ENCODE peak calls at places on chromosome 2, in four cellular contexts. One of them, this sample, is unnamed.

GRCh38 chr2:217723078-217723477 is 279.7 kb downstream of the TNS1 start:
- DNase-seq in astrocyte: peak; percentile 85
- DNase-seq in fibroblast of lung: no peak
- DNase-seq in iPS DF 6.9: no peak
- DNase-seq in this sample: no peak

GRCh38 chr2:138267902-138268254 is 233.7 kb upstream of the SPOPL start:
- DNase-seq in fibroblast of lung: no peak
- DNase-seq in astrocyte: no peak
- DNase-seq in iPS DF 6.9: no peak
- DNase-seq in this sample: no peak

GRCh38 chr2:216620806-216621205 is 12.4 kb upstream of the IGFBP2 start:
- DNase-seq in astrocyte: no peak
- DNase-seq in iPS DF 6.9: no peak
- DNase-seq in fibroblast of lung: peak; percentile 52
- DNase-seq in this sample: no peak

GRCh38 chr2:68185541-68186164 is 28.0 kb downstream of the PNO1 start:
- DNase-seq in astrocyte: peak; percentile 15
- DNase-seq in iPS DF 6.9: peak; percentile 55
- DNase-seq in fibroblast of lung: peak; percentile 56
- DNase-seq in this sample: no peak

GRCh38 chr2:235960011-235960715 is 208.0 kb downstream of the GBX2 start:
- DNase-seq in iPS DF 6.9: no peak
- DNase-seq in astrocyte: no peak
- DNase-seq in fibroblast of lung: no peak
- DNase-seq in this sample: no peak

GRCh38 chr2:138223321-138223720 is 259.0 kb downstream of the HNMT start:
- DNase-seq in fibroblast of lung: no peak
- DNase-seq in iPS DF 6.9: no peak
- DNase-seq in astrocyte: peak; percentile 22
- DNase-seq in this sample: no peak

GRCh38 chr2:146952691-146953090 is 892.1 kb upstream of the ACVR2A start:
- DNase-seq in iPS DF 6.9: no peak
- DNase-seq in astrocyte: no peak
- DNase-seq in fibroblast of lung: peak; percentile 16
- DNase-seq in this sample: no peak

GRCh38 chr2:16273111-16273510 is 332.8 kb downstream of the MYCN start:
- DNase-seq in iPS DF 6.9: no peak
- DNase-seq in fibroblast of lung: no peak
- DNase-seq in astrocyte: no peak
- DNase-seq in this sample: no peak

GRCh38 chr2:31467426-31467825 is 52.9 kb upstream of the XDH start:
- DNase-seq in iPS DF 6.9: no peak
- DNase-seq in astrocyte: no peak
- DNase-seq in fibroblast of lung: no peak
- DNase-seq in this sample: no peak

GRCh38 chr2:168612719-168613118 is 156.6 kb downstream of the CERS6 start:
- DNase-seq in fibroblast of lung: no peak
- DNase-seq in astrocyte: no peak
- DNase-seq in iPS DF 6.9: no peak
- DNase-seq in this sample: no peak

GRCh38 chr2:144412727-144413126 is 107.2 kb downstream of the ZEB2 start:
- DNase-seq in astrocyte: no peak
- DNase-seq in fibroblast of lung: peak; percentile 66
- DNase-seq in iPS DF 6.9: no peak
- DNase-seq in this sample: no peak

GRCh38 chr2:33378551-33379220 is 97.8 kb upstream of the RASGRP3 start:
- DNase-seq in astrocyte: peak; percentile 36
- DNase-seq in fibroblast of lung: no peak
- DNase-seq in iPS DF 6.9: no peak
- DNase-seq in this sample: no peak

GRCh38 chr2:105794926-105795574 is 50.3 kb downstream of the NCK2 start:
- DNase-seq in astrocyte: no peak
- DNase-seq in iPS DF 6.9: no peak
- DNase-seq in fibroblast of lung: no peak
- DNase-seq in this sample: no peak

GRCh38 chr2:26527726-26528125 is 49.8 kb upstream of the OTOF start:
- DNase-seq in iPS DF 6.9: no peak
- DNase-seq in astrocyte: no peak
- DNase-seq in fibroblast of lung: no peak
- DNase-seq in this sample: peak; percentile 51

GRCh38 chr2:227020416-227020815 is 143.6 kb downstream of the COL4A4 start:
- DNase-seq in astrocyte: no peak
- DNase-seq in fibroblast of lung: no peak
- DNase-seq in iPS DF 6.9: no peak
- DNase-seq in this sample: no peak
- H3K4me1 ChIP-seq in astrocyte: peaks cover 4% of the 10 kb centered on the region
- H3K4me1 ChIP-seq in fibroblast of lung: no peaks in the 10 kb centered on the region
- H3K4me1 ChIP-seq in iPS DF 6.9: no peaks in the 10 kb centered on the region
- H3K4me1 ChIP-seq in this sample: no peaks in the 10 kb centered on the region

DNA sequence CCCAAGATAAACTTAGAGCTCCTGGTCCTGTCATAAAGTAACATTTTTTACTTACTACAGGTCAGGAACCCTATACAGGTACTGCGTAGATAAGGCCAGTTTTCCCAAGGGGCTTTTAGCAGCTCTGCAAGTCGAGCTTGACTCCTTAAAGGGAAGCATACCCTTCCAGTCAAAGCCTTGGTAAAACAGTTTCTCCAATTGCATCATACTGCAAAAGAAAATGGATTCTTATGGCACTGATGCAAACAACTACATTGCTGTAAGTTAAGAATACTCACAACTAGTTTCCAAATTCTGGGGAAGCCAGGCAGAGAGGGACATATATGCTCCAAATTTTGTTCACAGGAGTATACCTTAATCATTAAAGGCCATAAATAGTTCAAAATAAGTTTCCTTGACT is 31.0 kb downstream of the MYO3B start:
- DNase-seq in astrocyte: no peak
- DNase-seq in iPS DF 6.9: no peak
- DNase-seq in fibroblast of lung: no peak
- DNase-seq in this sample: no peak
- H3K9me3 ChIP-seq in astrocyte: no peaks in the 10 kb centered on the region
- H3K9me3 ChIP-seq in iPS DF 6.9: no peaks in the 10 kb centered on the region
- H3K9me3 ChIP-seq in fibroblast of lung: no peaks in the 10 kb centered on the region
- H3K9me3 ChIP-seq in this sample: no peaks in the 10 kb centered on the region

GRCh38 chr2:195659114-195659513 is 2.1 kb downstream of the SLC39A10 start:
- DNase-seq in iPS DF 6.9: no peak
- DNase-seq in fibroblast of lung: peak; percentile 36
- DNase-seq in astrocyte: peak; percentile 31
- DNase-seq in this sample: no peak
- H3K4me3 ChIP-seq in iPS DF 6.9: no peak overlapping the region
- H3K4me3 ChIP-seq in fibroblast of lung: peak overlapping the region; percentile 95
- H3K4me3 ChIP-seq in astrocyte: peak overlapping the region; percentile 65
- H3K4me3 ChIP-seq in this sample: peak overlapping the region; percentile 74

DNA sequence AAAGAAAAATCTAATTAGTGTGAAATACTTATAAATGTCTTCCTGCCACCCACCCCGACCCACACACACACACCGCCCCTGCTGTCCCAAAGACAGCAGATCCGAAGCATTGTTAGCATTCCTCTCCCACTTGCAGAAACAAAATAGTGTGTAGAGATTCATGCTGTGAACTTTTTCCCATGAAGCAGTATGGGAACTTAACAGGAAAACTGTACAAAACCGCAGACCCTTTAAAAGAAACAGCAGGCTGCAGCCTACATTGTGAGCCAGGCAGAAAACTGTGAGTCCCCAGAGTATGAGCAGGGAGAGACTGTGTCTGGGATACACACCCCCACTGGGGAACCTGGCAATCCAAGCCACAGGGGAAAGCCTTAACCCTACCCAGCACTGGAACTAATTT is 298.2 kb upstream of the GULP1 start:
- DNase-seq in iPS DF 6.9: no peak
- DNase-seq in fibroblast of lung: peak; percentile 11
- DNase-seq in astrocyte: peak; percentile 58
- DNase-seq in this sample: no peak
- H3K4me1 ChIP-seq in iPS DF 6.9: peaks cover 7% of the 10 kb centered on the region
- H3K4me1 ChIP-seq in fibroblast of lung: no peaks in the 10 kb centered on the region
- H3K4me1 ChIP-seq in astrocyte: no peaks in the 10 kb centered on the region
- H3K4me1 ChIP-seq in this sample: peaks cover 13% of the 10 kb centered on the region

DNA sequence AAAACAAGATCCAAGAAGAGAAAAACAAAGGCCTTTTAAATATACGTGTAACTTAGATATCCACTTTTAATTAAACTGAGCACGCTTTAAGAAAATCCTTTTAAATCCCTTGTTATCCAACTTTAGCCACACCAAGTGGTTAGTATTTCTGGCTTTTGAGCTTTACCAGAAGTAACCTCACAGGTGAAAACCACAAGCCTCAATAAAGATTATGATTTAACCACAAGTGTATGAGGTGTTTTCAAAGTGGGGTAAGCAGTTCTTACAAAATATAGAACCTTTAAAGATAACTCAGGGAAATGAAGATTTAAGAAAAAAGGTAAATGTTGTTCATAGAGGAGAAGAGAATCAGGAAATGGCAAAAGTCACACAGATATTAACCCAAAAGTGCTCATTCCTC is 58.4 kb upstream of the CDCA7 start:
- DNase-seq in fibroblast of lung: no peak
- DNase-seq in iPS DF 6.9: no peak
- DNase-seq in astrocyte: no peak
- DNase-seq in this sample: no peak
- H3K9me3 ChIP-seq in fibroblast of lung: no peaks in the 10 kb centered on the region
- H3K9me3 ChIP-seq in iPS DF 6.9: peaks cover 4% of the 10 kb centered on the region
- H3K9me3 ChIP-seq in astrocyte: peaks cover 12% of the 10 kb centered on the region
- H3K9me3 ChIP-seq in this sample: peaks cover 31% of the 10 kb centered on the region

This sample was measured in tibial artery.